ENCODE peak calls at places on chromosome 10, in seven cellular contexts. Q is HFF-Myc; G is lower leg skin; Z is CD8-positive, alpha-beta T cell; K is fibroblast of the conjunctiva; P is adrenal gland; C is LoVo. X is an unnamed sample.

GRCh38 chr10:5033061-5033770 is 29.6 kb upstream of the AKR1C2 start:
- DNase-seq in Q (peak), G (no peak), Z (no peak), K (peak), P (no peak), C (peak), X (no peak)

GRCh38 chr10:127125331-127125730 is 71.1 kb downstream of the INSYN2A start:
- DNase-seq in Q (no peak), G (no peak), Z (no peak), K (no peak), P (no peak), C (no peak), X (no peak)

GRCh38 chr10:92914478-92915066 is 66.3 kb downstream of the EXOC6 start:
- DNase-seq in Q (no peak), G (peak), Z (peak), K (peak), P (peak), C (peak), X (no peak)

GRCh38 chr10:110357252-110357780 is 52.6 kb upstream of the SMNDC1 start:
- DNase-seq in Q (peak), G (no peak), Z (peak), K (peak), P (no peak), C (peak), X (peak)

GRCh38 chr10:1715821-1716220 is 21.5 kb downstream of the ADARB2 start:
- DNase-seq in Q (no peak), G (no peak), Z (no peak), K (no peak), P (no peak), C (no peak), X (peak)

GRCh38 chr10:98318861-98319260 is 50.9 kb upstream of the LOXL4 start:
- DNase-seq in Q (no peak), G (no peak), Z (no peak), K (no peak), P (no peak), C (no peak), X (no peak)

GRCh38 chr10:32582946-32583345 is 137.0 kb downstream of the CCDC7 start:
- DNase-seq in Q (no peak), G (no peak), Z (no peak), K (no peak), P (no peak), C (no peak), X (no peak)

GRCh38 chr10:58266826-58267712 is 625 bp downstream of the IPMK start:
- DNase-seq in Q (no peak), G (peak), Z (peak), K (peak), P (peak), C (peak), X (peak)

GRCh38 chr10:97701438-97702064 is 12.0 kb upstream of the MARVELD1 start:
- DNase-seq in Q (peak), G (peak), Z (peak), K (peak), P (peak), C (peak), X (no peak)

GRCh38 chr10:78134919-78135318 is 101.3 kb downstream of the RPS24 start:
- DNase-seq in Q (no peak), G (no peak), Z (no peak), K (no peak), P (no peak), C (no peak), X (no peak)

GRCh38 chr10:113897693-113898618 is 43.5 kb downstream of the NHLRC2 start:
- DNase-seq in Q (no peak), G (no peak), Z (no peak), K (no peak), P (no peak), C (peak), X (no peak)

X was measured in activated CD8-positive, alpha-beta memory T cell treated with anti-CD3 and anti-CD28 coated beads, Interleukin-2, amount 50 U/mL, for 48 hours.